ENCODE peak calls at places on chromosomes 3 and 15, in nine cellular contexts. N is cardiac muscle cell; O is heart right ventricle; D is lower lobe of right lung; E is CD4-positive, alpha-beta T cell; M is HepG2; A is suprapubic skin; V is neural crest cell; T is nephron progenitor cell. P is an unnamed sample.

GRCh38 chr3:177618873-177619771 is 421.8 kb upstream of the TBL1XR1 start:
- DNase-seq in T (no peak), A (no peak), M (no peak), D (no peak), V (no peak), E (no peak), N (peak), O (no peak), P (no peak)

GRCh38 chr15:67080118-67080899 is 14.9 kb downstream of the SMAD3 start:
- DNase-seq in E (no peak), D (peak), V (no peak), N (peak), A (no peak), M (no peak), T (no peak), O (no peak), P (no peak)

GRCh38 chr3:112894258-112894657 is 47.6 kb upstream of the CD200R1L start:
- DNase-seq in M (no peak), D (no peak), T (no peak), E (no peak), V (no peak), N (no peak), O (no peak), A (no peak), P (no peak)

GRCh38 chr3:195054311-195054710 is 216.6 kb downstream of the XXYLT1 start:
- DNase-seq in N (no peak), M (no peak), O (no peak), V (no peak), T (no peak), A (no peak), E (no peak), D (peak), P (peak)

GRCh38 chr15:38074029-38074428 is 139.6 kb downstream of the TMCO5A start:
- DNase-seq in V (no peak), O (no peak), T (no peak), E (no peak), A (no peak), N (peak), M (no peak), D (no peak), P (no peak)

GRCh38 chr3:157101470-157101869 is 58.5 kb downstream of the CCNL1 start:
- DNase-seq in M (no peak), O (no peak), E (no peak), V (no peak), A (no peak), D (no peak), N (no peak), T (no peak), P (no peak)

GRCh38 chr3:136838641-136839555 is 20.0 kb downstream of the SLC35G2 start:
- DNase-seq in A (no peak), M (no peak), N (peak), E (no peak), D (no peak), O (no peak), T (no peak), V (no peak), P (no peak)

GRCh38 chr3:179991877-179992276 is 44.9 kb downstream of the PEX5L start:
- DNase-seq in V (no peak), A (no peak), N (no peak), D (no peak), T (no peak), O (no peak), M (no peak), E (no peak), P (no peak)

GRCh38 chr3:179768080-179768479 is 115.2 kb downstream of the USP13 start:
- DNase-seq in N (peak), D (no peak), O (no peak), T (peak), M (no peak), A (no peak), V (peak), E (no peak), P (no peak)

GRCh38 chr15:63933522-63933921 is 99.8 kb upstream of the HERC1 start:
- DNase-seq in V (no peak), N (no peak), O (no peak), M (no peak), D (no peak), T (no peak), E (no peak), A (no peak), P (no peak)

GRCh38 chr15:95850837-95851236 is 479.7 kb upstream of the NR2F2 start:
- DNase-seq in V (no peak), T (no peak), M (no peak), O (no peak), D (no peak), A (no peak), N (no peak), E (no peak), P (no peak)

GRCh38 chr3:102510663-102511062 is 75.8 kb downstream of the ZPLD1 start:
- DNase-seq in O (no peak), A (no peak), N (no peak), T (no peak), D (no peak), M (no peak), V (no peak), E (no peak), P (no peak)

GRCh38 chr3:190258634-190259033 is 63.6 kb downstream of the CLDN1 start:
- DNase-seq in O (no peak), M (peak), E (no peak), N (no peak), D (no peak), V (peak), A (no peak), T (peak), P (no peak)

GRCh38 chr15:67997996-67998395 is 56.1 kb upstream of the PIAS1 start:
- DNase-seq in D (no peak), O (no peak), E (no peak), V (no peak), T (no peak), M (no peak), N (peak), A (no peak), P (no peak)

GRCh38 chr3:53161345-53161819 is 373 bp downstream of the PRKCD start:
- DNase-seq in D (peak), N (no peak), E (no peak), V (no peak), A (no peak), M (no peak), T (no peak), O (peak), P (no peak)

GRCh38 chr3:101635954-101636798 is 40.8 kb downstream of the ZBTB11 start:
- DNase-seq in D (peak), T (peak), V (peak), A (no peak), E (peak), N (peak), O (peak), M (peak), P (no peak)

GRCh38 chr15:66246937-66247336 is 6.6 kb downstream of the MEGF11 start:
- DNase-seq in E (no peak), V (no peak), D (no peak), T (no peak), M (no peak), O (no peak), A (no peak), N (no peak), P (no peak)

GRCh38 chr15:81296218-81296617 is 27.7 kb downstream of the STARD5 start:
- DNase-seq in E (no peak), N (no peak), D (no peak), M (no peak), O (no peak), V (no peak), T (no peak), A (no peak), P (no peak)

GRCh38 chr3:16820485-16820884 is 64.3 kb upstream of the PLCL2 start:
- DNase-seq in A (no peak), E (no peak), V (no peak), N (no peak), M (no peak), O (no peak), T (no peak), D (no peak), P (no peak)

GRCh38 chr15:50676799-50677483 is 9.7 kb downstream of the TRPM7 start:
- DNase-seq in E (no peak), O (no peak), N (peak), D (no peak), M (no peak), V (no peak), A (no peak), T (no peak), P (no peak)

GRCh38 chr3:43870110-43870509 is 179.4 kb downstream of the ABHD5 start:
- DNase-seq in N (peak), T (no peak), O (no peak), E (no peak), D (no peak), A (no peak), V (no peak), M (no peak), P (no peak)

GRCh38 chr3:133730993-133731392 is 15.2 kb upstream of the TF start:
- DNase-seq in N (no peak), V (no peak), A (no peak), T (no peak), D (no peak), E (no peak), M (peak), O (no peak), P (no peak)

GRCh38 chr15:70140543-70141375 is 43.0 kb upstream of the TLE3 start:
- DNase-seq in E (no peak), O (no peak), A (no peak), N (peak), T (no peak), M (peak), D (peak), V (no peak), P (no peak)

GRCh38 chr3:40524222-40524570 is 564 bp upstream of the ZNF621 start:
- DNase-seq in O (no peak), A (no peak), T (no peak), D (no peak), E (no peak), N (peak), M (no peak), V (no peak), P (no peak)

GRCh38 chr3:16511561-16512434 is 1.7 kb downstream of the RFTN1 start:
- DNase-seq in M (no peak), T (peak), A (peak), N (peak), D (peak), V (no peak), O (peak), E (peak), P (no peak)

GRCh38 chr3:112303811-112304325 is 9.9 kb upstream of the SLC9C1 start:
- DNase-seq in A (no peak), E (peak), M (no peak), O (no peak), V (no peak), N (peak), T (no peak), D (no peak), P (no peak)

GRCh38 chr15:66733976-66734375 is 31.9 kb downstream of the SMAD6 start:
- DNase-seq in A (no peak), O (no peak), E (no peak), M (no peak), N (no peak), T (no peak), D (no peak), V (no peak), P (no peak)

GRCh38 chr3:59970384-59970783 is 920.6 kb upstream of the CFAP20DC start:
- DNase-seq in O (no peak), D (no peak), N (no peak), A (no peak), M (no peak), T (no peak), V (no peak), E (no peak), P (no peak)

GRCh38 chr15:82393671-82394070 is 35.9 kb upstream of the GOLGA6L9 start:
- DNase-seq in A (no peak), T (no peak), O (no peak), D (no peak), M (no peak), V (no peak), E (no peak), N (peak), P (no peak)

GRCh38 chr3:132001036-132001435 is 33.8 kb downstream of the CPNE4 start:
- DNase-seq in M (no peak), A (no peak), V (no peak), D (no peak), O (no peak), E (no peak), N (no peak), T (no peak), P (no peak)

GRCh38 chr3:159583662-159584061 is 405.0 kb upstream of the IL12A start:
- DNase-seq in O (no peak), A (no peak), M (no peak), E (no peak), D (no peak), V (no peak), T (no peak), N (no peak), P (no peak)

GRCh38 chr15:33309602-33310276 is 1.0 kb upstream of the RYR3 start:
- DNase-seq in D (no peak), N (peak), O (no peak), M (no peak), A (no peak), E (no peak), V (no peak), T (peak), P (no peak)

GRCh38 chr15:77514635-77515421 is 94.1 kb downstream of the HMG20A start:
- DNase-seq in D (no peak), A (no peak), M (no peak), N (no peak), V (no peak), T (no peak), O (no peak), E (no peak), P (no peak)

GRCh38 chr3:107315136-107315535 is 62.1 kb upstream of the CCDC54 start:
- DNase-seq in T (no peak), N (peak), V (no peak), O (no peak), E (no peak), M (no peak), A (no peak), D (no peak), P (no peak)

GRCh38 chr3:37993067-37993809 is 2.7 kb downstream of the VILL start:
- DNase-seq in N (no peak), M (no peak), D (no peak), A (no peak), V (no peak), T (no peak), O (no peak), E (no peak), P (no peak)

GRCh38 chr3:45273681-45274515 is 47.8 kb upstream of the TMEM158 start:
- DNase-seq in E (no peak), D (no peak), O (no peak), N (no peak), T (no peak), M (no peak), V (no peak), A (no peak), P (no peak)

DNA sequence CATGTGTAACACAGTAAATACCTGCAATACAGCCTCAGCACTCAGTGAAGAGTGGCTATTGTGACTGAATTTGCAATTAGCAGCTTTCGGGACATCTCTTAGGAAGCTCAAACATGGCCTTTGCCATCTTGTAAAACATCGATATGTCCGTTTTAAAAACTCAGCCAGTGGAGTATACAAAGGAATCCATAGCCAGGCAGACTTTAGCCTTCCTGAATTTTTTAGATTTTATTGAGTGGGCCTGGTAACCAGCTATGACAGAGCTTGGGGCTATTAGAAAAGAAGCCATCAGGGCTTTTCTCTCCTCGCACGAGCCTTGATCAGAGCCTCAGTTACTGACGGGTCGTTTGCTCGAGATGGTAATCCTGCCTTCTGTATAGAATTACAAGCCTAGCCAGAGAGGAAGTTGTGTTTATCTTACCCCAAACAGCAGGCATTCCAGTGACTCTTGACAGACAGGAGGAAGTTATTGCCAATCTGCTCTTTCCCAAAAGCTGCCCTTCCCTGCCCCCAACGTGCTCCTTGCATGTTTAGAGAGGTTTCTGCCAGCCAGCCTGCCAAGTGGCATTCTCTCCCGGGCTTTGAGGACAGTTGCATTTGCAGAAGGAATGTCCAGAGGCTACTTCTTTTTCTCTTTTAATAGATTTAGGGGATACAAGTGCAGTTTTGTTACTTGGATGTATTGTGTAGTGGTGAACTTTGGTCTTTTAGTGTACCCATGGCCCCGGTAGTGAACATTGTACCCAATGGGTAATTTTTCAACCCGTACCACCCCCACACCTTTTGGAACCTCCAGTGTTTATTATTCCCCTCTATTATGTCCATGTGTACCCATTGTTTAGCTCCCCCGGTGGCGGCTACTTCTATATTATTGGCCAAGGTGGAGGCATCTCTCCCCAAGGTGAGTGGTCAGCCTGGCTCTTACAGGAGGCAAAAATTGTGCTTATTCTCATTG is 40.6 kb downstream of the ITPR1 start:
- DNase-seq in V (no peak), O (peak), M (peak), T (peak), D (peak), E (no peak), N (peak), A (no peak), P (no peak)
- TF ChIP-seq CTCF in V (no peak), O (no peak), M (peak), T (no peak), D (no peak), E (no peak), N (peak), A (no peak), P (peak)

GRCh38 chr3:119883461-119884160 is 101.7 kb downstream of the NR1I2 start:
- DNase-seq in T (no peak), D (no peak), M (no peak), V (no peak), O (no peak), A (no peak), N (no peak), E (no peak), P (no peak)
- TF ChIP-seq CTCF in T (no peak), D (no peak), M (peak), V (peak), O (no peak), A (no peak), N (no peak), E (no peak), P (peak)

DNA sequence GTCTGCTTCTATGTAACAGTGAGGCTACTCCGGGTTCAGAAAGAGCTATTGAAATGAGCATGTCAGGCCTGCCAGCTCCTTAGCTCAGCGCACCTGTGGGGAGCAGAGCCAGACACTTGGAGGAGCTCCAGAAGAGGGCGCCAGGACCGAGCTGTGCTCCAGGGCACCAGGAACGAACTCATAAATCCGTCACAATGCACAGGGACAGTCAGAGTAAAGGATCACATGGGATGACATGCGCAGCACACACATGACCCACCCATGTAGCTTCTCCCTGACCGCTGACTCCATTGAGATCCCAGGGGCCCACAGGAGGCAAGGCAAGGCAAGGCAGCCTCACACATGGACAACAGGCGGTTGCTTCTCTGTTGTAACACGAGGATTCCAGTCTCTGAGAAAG is 26.0 kb upstream of the GNB5 start:
- DNase-seq in E (no peak), M (no peak), V (no peak), T (peak), N (no peak), A (no peak), O (no peak), D (no peak), P (no peak)
- TF ChIP-seq CTCF in E (peak), M (peak), V (peak), T (peak), N (no peak), A (peak), O (no peak), D (no peak), P (peak)

DNA sequence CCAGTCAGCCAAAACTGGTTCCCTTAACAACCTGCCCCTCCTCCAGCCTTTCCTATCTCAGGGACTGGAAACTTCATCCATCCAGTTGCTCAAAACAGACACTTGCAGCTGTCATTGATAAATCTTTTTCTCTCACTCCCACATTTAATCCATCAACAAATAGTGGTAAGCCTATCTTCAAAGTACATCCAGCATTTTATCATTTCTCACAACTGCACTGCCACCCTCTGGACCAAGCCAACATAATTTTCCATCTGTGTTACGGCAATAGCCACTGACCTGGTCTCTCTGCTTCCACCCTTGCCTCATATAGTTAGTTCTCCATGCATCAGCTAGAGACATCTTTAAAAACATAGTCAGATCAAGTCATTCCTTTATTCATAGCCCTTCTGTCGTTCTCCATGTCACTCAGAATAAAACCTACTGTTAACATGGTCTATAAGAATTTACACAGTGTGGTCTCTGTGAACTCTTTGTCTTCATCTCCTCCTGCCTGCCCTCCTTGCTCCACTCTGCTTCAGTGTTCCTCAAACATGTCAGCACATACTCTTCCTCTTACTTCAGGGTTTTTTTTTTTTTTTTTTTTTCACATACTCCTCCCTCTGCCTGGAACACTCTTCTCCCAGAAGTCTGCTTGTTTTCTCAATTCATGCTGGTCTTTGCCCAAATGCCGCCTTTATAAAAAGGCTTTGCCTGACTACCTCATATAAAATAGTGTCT is 102.5 kb upstream of the COL6A5 start:
- DNase-seq in D (no peak), N (peak), M (peak), T (no peak), A (no peak), O (no peak), E (no peak), V (no peak), P (no peak)
- TF ChIP-seq CTCF in D (peak), N (peak), M (peak), T (no peak), A (no peak), O (peak), E (no peak), V (peak), P (peak)

DNA sequence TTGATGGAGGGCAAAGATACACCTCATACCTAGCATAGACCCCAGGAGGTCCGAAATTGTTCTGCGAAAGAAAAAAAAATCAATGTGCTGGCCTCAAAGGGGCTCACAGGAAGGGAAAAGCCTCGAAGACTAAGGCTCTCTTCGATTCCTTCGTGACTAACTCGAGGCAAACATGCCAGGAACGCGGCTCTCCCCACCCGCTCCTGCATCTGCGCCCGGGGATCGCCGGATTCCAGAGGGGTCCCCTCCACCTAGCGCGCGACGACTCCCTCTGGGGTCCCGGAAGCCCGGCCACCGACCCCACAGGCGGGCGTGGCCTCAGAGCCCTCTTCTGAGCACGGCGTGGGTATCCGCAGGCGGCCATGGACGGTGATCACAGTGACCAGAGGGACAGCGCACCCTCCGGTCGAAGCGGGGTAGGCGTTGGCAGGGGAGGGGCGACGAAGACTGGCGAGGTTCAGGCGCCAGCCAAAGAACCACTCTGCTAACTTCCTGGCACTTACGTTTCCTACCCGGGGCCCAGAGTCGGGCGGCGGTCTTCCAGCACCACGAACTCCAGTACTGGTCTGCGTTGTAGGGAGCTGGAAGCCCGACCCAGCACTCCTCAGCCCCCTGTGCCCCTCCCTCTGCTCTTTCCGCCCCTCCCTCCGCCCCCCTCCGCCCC is 517 bp upstream of the EIF3J start:
- DNase-seq in V (peak), T (peak), O (peak), A (peak), N (no peak), M (peak), E (no peak), D (peak), P (peak)
- TF ChIP-seq CTCF in V (peak), T (peak), O (peak), A (peak), N (peak), M (peak), E (no peak), D (peak), P (peak)